ENCODE peak calls at places on chromosomes 5 and 9, in nine cellular contexts. One of them, this sample, is unnamed.

GRCh38 chr5:142143878-142144277 is 35.3 kb downstream of the NDFIP1 start:
- DNase-seq in choroid plexus epithelial cell: peak; percentile 81
- DNase-seq in HCT116: peak; percentile 32
- DNase-seq in mesothelial cell of epicardium: no peak
- DNase-seq in foreskin fibroblast: no peak
- DNase-seq in CD8-positive, alpha-beta T cell: no peak
- DNase-seq in progenitor cell of endocrine pancreas: no peak
- DNase-seq in pancreas: no peak
- DNase-seq in psoas muscle: no peak
- DNase-seq in this sample: no peak

GRCh38 chr9:17725399-17726010 is 146.6 kb downstream of the SH3GL2 start:
- DNase-seq in HCT116: no peak
- DNase-seq in mesothelial cell of epicardium: no peak
- DNase-seq in progenitor cell of endocrine pancreas: no peak
- DNase-seq in CD8-positive, alpha-beta T cell: no peak
- DNase-seq in foreskin fibroblast: no peak
- DNase-seq in pancreas: no peak
- DNase-seq in choroid plexus epithelial cell: no peak
- DNase-seq in psoas muscle: no peak
- DNase-seq in this sample: no peak

GRCh38 chr5:115666023-115666422 is 40.2 kb upstream of the TMED7 start:
- DNase-seq in pancreas: no peak
- DNase-seq in progenitor cell of endocrine pancreas: no peak
- DNase-seq in choroid plexus epithelial cell: peak; percentile 21
- DNase-seq in HCT116: no peak
- DNase-seq in foreskin fibroblast: no peak
- DNase-seq in CD8-positive, alpha-beta T cell: no peak
- DNase-seq in mesothelial cell of epicardium: no peak
- DNase-seq in psoas muscle: no peak
- DNase-seq in this sample: no peak

GRCh38 chr5:52725781-52726180 is 61.9 kb upstream of the ITGA1 start:
- DNase-seq in choroid plexus epithelial cell: no peak
- DNase-seq in mesothelial cell of epicardium: no peak
- DNase-seq in progenitor cell of endocrine pancreas: no peak
- DNase-seq in pancreas: no peak
- DNase-seq in foreskin fibroblast: no peak
- DNase-seq in HCT116: no peak
- DNase-seq in psoas muscle: peak; percentile 17
- DNase-seq in CD8-positive, alpha-beta T cell: no peak
- DNase-seq in this sample: no peak

GRCh38 chr9:134172198-134173126 is 8.1 kb upstream of the RNU6ATAC start:
- DNase-seq in pancreas: peak; percentile 63
- DNase-seq in HCT116: no peak
- DNase-seq in foreskin fibroblast: no peak
- DNase-seq in choroid plexus epithelial cell: no peak
- DNase-seq in CD8-positive, alpha-beta T cell: no peak
- DNase-seq in mesothelial cell of epicardium: no peak
- DNase-seq in psoas muscle: no peak
- DNase-seq in progenitor cell of endocrine pancreas: no peak
- DNase-seq in this sample: no peak

GRCh38 chr5:109945097-109945678 is 255.5 kb downstream of the MAN2A1 start:
- DNase-seq in HCT116: no peak
- DNase-seq in CD8-positive, alpha-beta T cell: peak; percentile 9
- DNase-seq in foreskin fibroblast: no peak
- DNase-seq in progenitor cell of endocrine pancreas: no peak
- DNase-seq in pancreas: no peak
- DNase-seq in choroid plexus epithelial cell: peak; percentile 14
- DNase-seq in mesothelial cell of epicardium: no peak
- DNase-seq in psoas muscle: no peak
- DNase-seq in this sample: no peak

GRCh38 chr5:132206782-132207181 is 20.9 kb downstream of the P4HA2 start:
- DNase-seq in CD8-positive, alpha-beta T cell: no peak
- DNase-seq in foreskin fibroblast: no peak
- DNase-seq in psoas muscle: no peak
- DNase-seq in choroid plexus epithelial cell: no peak
- DNase-seq in progenitor cell of endocrine pancreas: no peak
- DNase-seq in HCT116: no peak
- DNase-seq in pancreas: no peak
- DNase-seq in mesothelial cell of epicardium: no peak
- DNase-seq in this sample: no peak

GRCh38 chr5:26492835-26493459 is 545.4 kb downstream of the CDH9 start:
- DNase-seq in psoas muscle: no peak
- DNase-seq in mesothelial cell of epicardium: no peak
- DNase-seq in choroid plexus epithelial cell: no peak
- DNase-seq in CD8-positive, alpha-beta T cell: no peak
- DNase-seq in pancreas: no peak
- DNase-seq in HCT116: no peak
- DNase-seq in foreskin fibroblast: no peak
- DNase-seq in progenitor cell of endocrine pancreas: no peak
- DNase-seq in this sample: no peak

GRCh38 chr9:90114641-90115040 is 509.8 kb downstream of the GADD45G start:
- DNase-seq in progenitor cell of endocrine pancreas: no peak
- DNase-seq in pancreas: no peak
- DNase-seq in foreskin fibroblast: no peak
- DNase-seq in mesothelial cell of epicardium: no peak
- DNase-seq in HCT116: no peak
- DNase-seq in choroid plexus epithelial cell: peak; percentile 7
- DNase-seq in CD8-positive, alpha-beta T cell: no peak
- DNase-seq in psoas muscle: no peak
- DNase-seq in this sample: no peak

GRCh38 chr9:129497064-129497836 is 123.7 kb downstream of the C9orf50 start:
- DNase-seq in progenitor cell of endocrine pancreas: no peak
- DNase-seq in foreskin fibroblast: no peak
- DNase-seq in choroid plexus epithelial cell: no peak
- DNase-seq in HCT116: no peak
- DNase-seq in pancreas: peak; percentile 81
- DNase-seq in psoas muscle: no peak
- DNase-seq in mesothelial cell of epicardium: no peak
- DNase-seq in CD8-positive, alpha-beta T cell: no peak
- DNase-seq in this sample: peak; percentile 74

GRCh38 chr9:38017885-38018186 is 51.2 kb downstream of the SHB start:
- DNase-seq in CD8-positive, alpha-beta T cell: no peak
- DNase-seq in mesothelial cell of epicardium: no peak
- DNase-seq in psoas muscle: no peak
- DNase-seq in foreskin fibroblast: no peak
- DNase-seq in HCT116: no peak
- DNase-seq in progenitor cell of endocrine pancreas: no peak
- DNase-seq in pancreas: no peak
- DNase-seq in choroid plexus epithelial cell: no peak
- DNase-seq in this sample: no peak

GRCh38 chr5:891117-891836 is 1.3 kb downstream of the BRD9 start:
- DNase-seq in foreskin fibroblast: no peak
- DNase-seq in pancreas: no peak
- DNase-seq in CD8-positive, alpha-beta T cell: no peak
- DNase-seq in HCT116: peak; percentile 79
- DNase-seq in progenitor cell of endocrine pancreas: no peak
- DNase-seq in mesothelial cell of epicardium: no peak
- DNase-seq in psoas muscle: no peak
- DNase-seq in choroid plexus epithelial cell: peak; percentile 6
- DNase-seq in this sample: no peak

GRCh38 chr9:108521063-108521462 is 334.7 kb downstream of the ACTL7B start:
- DNase-seq in choroid plexus epithelial cell: peak; percentile 81
- DNase-seq in mesothelial cell of epicardium: no peak
- DNase-seq in CD8-positive, alpha-beta T cell: no peak
- DNase-seq in pancreas: no peak
- DNase-seq in foreskin fibroblast: peak; percentile 47
- DNase-seq in psoas muscle: no peak
- DNase-seq in HCT116: no peak
- DNase-seq in progenitor cell of endocrine pancreas: no peak
- DNase-seq in this sample: no peak

GRCh38 chr5:133367413-133367812 is 244.9 kb downstream of the FSTL4 start:
- DNase-seq in HCT116: no peak
- DNase-seq in foreskin fibroblast: no peak
- DNase-seq in choroid plexus epithelial cell: no peak
- DNase-seq in psoas muscle: no peak
- DNase-seq in mesothelial cell of epicardium: no peak
- DNase-seq in pancreas: no peak
- DNase-seq in CD8-positive, alpha-beta T cell: no peak
- DNase-seq in progenitor cell of endocrine pancreas: no peak
- DNase-seq in this sample: no peak

GRCh38 chr5:45288746-45289145 is 407.4 kb downstream of the HCN1 start:
- DNase-seq in progenitor cell of endocrine pancreas: no peak
- DNase-seq in CD8-positive, alpha-beta T cell: no peak
- DNase-seq in choroid plexus epithelial cell: no peak
- DNase-seq in pancreas: no peak
- DNase-seq in psoas muscle: no peak
- DNase-seq in mesothelial cell of epicardium: no peak
- DNase-seq in foreskin fibroblast: no peak
- DNase-seq in HCT116: no peak
- DNase-seq in this sample: no peak

GRCh38 chr9:123445981-123446610 is 90.1 kb downstream of the CRB2 start:
- DNase-seq in mesothelial cell of epicardium: no peak
- DNase-seq in psoas muscle: no peak
- DNase-seq in CD8-positive, alpha-beta T cell: no peak
- DNase-seq in pancreas: no peak
- DNase-seq in HCT116: peak; percentile 23
- DNase-seq in foreskin fibroblast: peak; percentile 3
- DNase-seq in progenitor cell of endocrine pancreas: no peak
- DNase-seq in choroid plexus epithelial cell: no peak
- DNase-seq in this sample: no peak

GRCh38 chr9:128689820-128690683 is 1.0 kb downstream of the SET start:
- DNase-seq in foreskin fibroblast: no peak
- DNase-seq in progenitor cell of endocrine pancreas: no peak
- DNase-seq in psoas muscle: no peak
- DNase-seq in choroid plexus epithelial cell: no peak
- DNase-seq in HCT116: no peak
- DNase-seq in mesothelial cell of epicardium: no peak
- DNase-seq in CD8-positive, alpha-beta T cell: peak; percentile 57
- DNase-seq in pancreas: peak; percentile 67
- DNase-seq in this sample: peak; percentile 65

GRCh38 chr5:6910950-6911349 is 197.7 kb downstream of the TENT4A start:
- DNase-seq in HCT116: no peak
- DNase-seq in progenitor cell of endocrine pancreas: no peak
- DNase-seq in CD8-positive, alpha-beta T cell: no peak
- DNase-seq in choroid plexus epithelial cell: no peak
- DNase-seq in mesothelial cell of epicardium: no peak
- DNase-seq in foreskin fibroblast: no peak
- DNase-seq in pancreas: no peak
- DNase-seq in psoas muscle: no peak
- DNase-seq in this sample: no peak

GRCh38 chr5:178237431-178238312 is 5.1 kb upstream of the PHYKPL start:
- DNase-seq in HCT116: no peak
- DNase-seq in pancreas: peak; percentile 34
- DNase-seq in psoas muscle: no peak
- DNase-seq in CD8-positive, alpha-beta T cell: no peak
- DNase-seq in foreskin fibroblast: no peak
- DNase-seq in choroid plexus epithelial cell: no peak
- DNase-seq in mesothelial cell of epicardium: no peak
- DNase-seq in progenitor cell of endocrine pancreas: no peak
- DNase-seq in this sample: no peak

GRCh38 chr5:115469904-115470516 is 74.6 kb downstream of the FEM1C start:
- DNase-seq in pancreas: no peak
- DNase-seq in psoas muscle: no peak
- DNase-seq in foreskin fibroblast: no peak
- DNase-seq in CD8-positive, alpha-beta T cell: no peak
- DNase-seq in choroid plexus epithelial cell: no peak
- DNase-seq in progenitor cell of endocrine pancreas: no peak
- DNase-seq in HCT116: no peak
- DNase-seq in mesothelial cell of epicardium: no peak
- DNase-seq in this sample: no peak

GRCh38 chr9:125634040-125634717 is 72.8 kb downstream of the MAPKAP1 start:
- DNase-seq in pancreas: no peak
- DNase-seq in psoas muscle: no peak
- DNase-seq in foreskin fibroblast: no peak
- DNase-seq in progenitor cell of endocrine pancreas: no peak
- DNase-seq in choroid plexus epithelial cell: no peak
- DNase-seq in mesothelial cell of epicardium: no peak
- DNase-seq in HCT116: no peak
- DNase-seq in CD8-positive, alpha-beta T cell: no peak
- DNase-seq in this sample: no peak

GRCh38 chr5:171272996-171273970 is 35.8 kb upstream of the TLX3 start:
- DNase-seq in progenitor cell of endocrine pancreas: no peak
- DNase-seq in choroid plexus epithelial cell: peak; percentile 72
- DNase-seq in foreskin fibroblast: no peak
- DNase-seq in psoas muscle: no peak
- DNase-seq in HCT116: peak; percentile 44
- DNase-seq in CD8-positive, alpha-beta T cell: no peak
- DNase-seq in pancreas: no peak
- DNase-seq in mesothelial cell of epicardium: no peak
- DNase-seq in this sample: no peak

GRCh38 chr5:11247224-11247623 is 486.2 kb upstream of the DAP start:
- DNase-seq in pancreas: no peak
- DNase-seq in mesothelial cell of epicardium: no peak
- DNase-seq in foreskin fibroblast: no peak
- DNase-seq in CD8-positive, alpha-beta T cell: no peak
- DNase-seq in progenitor cell of endocrine pancreas: no peak
- DNase-seq in choroid plexus epithelial cell: no peak
- DNase-seq in HCT116: no peak
- DNase-seq in psoas muscle: no peak
- DNase-seq in this sample: no peak
- TF ChIP-seq CTCF in pancreas: no peak
- TF ChIP-seq CTCF in mesothelial cell of epicardium: no peak
- TF ChIP-seq CTCF in foreskin fibroblast: no peak
- TF ChIP-seq CTCF in CD8-positive, alpha-beta T cell: no peak
- TF ChIP-seq CTCF in progenitor cell of endocrine pancreas: no peak
- TF ChIP-seq CTCF in choroid plexus epithelial cell: no peak
- TF ChIP-seq CTCF in HCT116: no peak
- TF ChIP-seq CTCF in psoas muscle: no peak
- TF ChIP-seq CTCF in this sample: no peak

GRCh38 chr5:63963080-63963735 is 963 bp upstream of the HTR1A start:
- DNase-seq in HCT116: peak; percentile 19
- DNase-seq in foreskin fibroblast: peak; percentile 9
- DNase-seq in pancreas: no peak
- DNase-seq in CD8-positive, alpha-beta T cell: no peak
- DNase-seq in choroid plexus epithelial cell: peak; percentile 85
- DNase-seq in psoas muscle: no peak
- DNase-seq in progenitor cell of endocrine pancreas: peak; percentile 61
- DNase-seq in mesothelial cell of epicardium: no peak
- DNase-seq in this sample: peak; percentile 32
- TF ChIP-seq CTCF in HCT116: no peak
- TF ChIP-seq CTCF in foreskin fibroblast: peak; percentile 61
- TF ChIP-seq CTCF in pancreas: no peak
- TF ChIP-seq CTCF in CD8-positive, alpha-beta T cell: no peak
- TF ChIP-seq CTCF in choroid plexus epithelial cell: peak; percentile 85
- TF ChIP-seq CTCF in psoas muscle: peak; percentile 38
- TF ChIP-seq CTCF in progenitor cell of endocrine pancreas: peak; percentile 92
- TF ChIP-seq CTCF in mesothelial cell of epicardium: peak; percentile 55
- TF ChIP-seq CTCF in this sample: peak; percentile 41

GRCh38 chr9:14584571-14584970 is 108.7 kb downstream of the ZDHHC21 start:
- DNase-seq in pancreas: no peak
- DNase-seq in choroid plexus epithelial cell: no peak
- DNase-seq in progenitor cell of endocrine pancreas: no peak
- DNase-seq in HCT116: no peak
- DNase-seq in mesothelial cell of epicardium: no peak
- DNase-seq in foreskin fibroblast: no peak
- DNase-seq in psoas muscle: no peak
- DNase-seq in CD8-positive, alpha-beta T cell: no peak
- DNase-seq in this sample: no peak
- TF ChIP-seq CTCF in pancreas: no peak
- TF ChIP-seq CTCF in choroid plexus epithelial cell: no peak
- TF ChIP-seq CTCF in progenitor cell of endocrine pancreas: no peak
- TF ChIP-seq CTCF in HCT116: no peak
- TF ChIP-seq CTCF in mesothelial cell of epicardium: no peak
- TF ChIP-seq CTCF in foreskin fibroblast: no peak
- TF ChIP-seq CTCF in psoas muscle: no peak
- TF ChIP-seq CTCF in CD8-positive, alpha-beta T cell: no peak
- TF ChIP-seq CTCF in this sample: no peak

DNA sequence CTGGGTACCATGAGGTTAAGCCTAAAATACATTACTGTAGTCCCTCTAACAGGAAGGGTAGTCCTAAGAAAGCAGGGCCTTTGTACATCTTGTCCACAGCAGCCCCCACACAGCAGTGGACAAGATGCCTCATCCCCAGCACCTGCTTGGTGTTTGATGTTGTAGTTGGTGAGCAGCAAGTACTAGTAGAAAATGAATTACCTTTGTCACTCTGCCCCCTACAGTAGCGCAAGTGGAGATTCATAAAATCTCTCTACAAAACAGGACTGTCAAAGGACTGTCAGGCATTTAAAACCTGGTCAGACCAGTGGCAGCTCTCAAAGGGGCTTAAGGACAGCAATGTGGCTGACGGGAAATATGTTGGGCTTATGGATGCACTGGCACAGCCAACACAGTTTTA is 122.5 kb downstream of the TMEM174 start:
- DNase-seq in mesothelial cell of epicardium: no peak
- DNase-seq in CD8-positive, alpha-beta T cell: no peak
- DNase-seq in progenitor cell of endocrine pancreas: no peak
- DNase-seq in psoas muscle: no peak
- DNase-seq in foreskin fibroblast: no peak
- DNase-seq in pancreas: no peak
- DNase-seq in choroid plexus epithelial cell: no peak
- DNase-seq in HCT116: no peak
- DNase-seq in this sample: no peak
- TF ChIP-seq CTCF in mesothelial cell of epicardium: no peak
- TF ChIP-seq CTCF in CD8-positive, alpha-beta T cell: no peak
- TF ChIP-seq CTCF in progenitor cell of endocrine pancreas: no peak
- TF ChIP-seq CTCF in psoas muscle: peak; percentile 24
- TF ChIP-seq CTCF in foreskin fibroblast: no peak
- TF ChIP-seq CTCF in pancreas: no peak
- TF ChIP-seq CTCF in choroid plexus epithelial cell: peak; percentile 32
- TF ChIP-seq CTCF in HCT116: peak; percentile 30
- TF ChIP-seq CTCF in this sample: peak; percentile 16

This sample was measured in glutamatergic neuron.